ENCODE peak calls at places on chromosome 6, in five cellular contexts. Q, U, Y, F and S are unnamed samples. For H3K27me3, the result is how much of the 10 kb centered on the place peaks cover.

GRCh38 chr6:134550604-134551003 is 232.7 kb upstream of the SGK1 start:
- DNase-seq in U (no peak), Q (no peak), F (peak), Y (no peak), S (peak)

GRCh38 chr6:91476000-91476399 is 889.1 kb upstream of the MAP3K7 start:
- DNase-seq in U (no peak), F (peak), Y (peak), Q (no peak), S (peak)

GRCh38 chr6:138539882-138540281 is 40.6 kb upstream of the NHSL1 start:
- DNase-seq in Y (no peak), Q (no peak), F (no peak), U (no peak), S (no peak)

GRCh38 chr6:26045939-26046368 is 41.3 kb upstream of the HFE start:
- DNase-seq in U (no peak), F (no peak), Y (no peak), Q (no peak), S (no peak)

GRCh38 chr6:144317736-144318135 is 32.6 kb downstream of the UTRN start:
- DNase-seq in Q (no peak), F (no peak), U (no peak), Y (no peak), S (no peak)

GRCh38 chr6:130159876-130160415 is 62.8 kb downstream of the SAMD3 start:
- DNase-seq in F (no peak), Q (no peak), Y (no peak), U (no peak), S (no peak)

GRCh38 chr6:32113386-32114352 is 4.5 kb upstream of the TNXB start:
- DNase-seq in U (no peak), Y (peak), F (peak), Q (no peak), S (no peak)

GRCh38 chr6:79413562-79414002 is 123.6 kb downstream of the LCA5 start:
- DNase-seq in U (no peak), Q (no peak), Y (no peak), F (peak), S (no peak)

GRCh38 chr6:130969807-130970491 is 93.1 kb downstream of the EPB41L2 start:
- DNase-seq in F (no peak), Y (no peak), Q (no peak), U (no peak), S (no peak)

GRCh38 chr6:112019619-112020018 is 34.3 kb upstream of the CCN6 start:
- DNase-seq in U (no peak), Y (no peak), Q (no peak), F (no peak), S (no peak)

GRCh38 chr6:148629197-148629909 is 117.5 kb upstream of the UST start:
- DNase-seq in Y (no peak), F (peak), Q (no peak), U (no peak), S (no peak)

GRCh38 chr6:37483502-37483901 is 16.2 kb downstream of the CCDC167 start:
- DNase-seq in Q (no peak), Y (no peak), F (no peak), U (no peak), S (no peak)

GRCh38 chr6:55543633-55544309 is 35.2 kb downstream of the HMGCLL1 start:
- DNase-seq in U (no peak), Q (no peak), Y (no peak), F (no peak), S (no peak)

GRCh38 chr6:134911532-134911931 is 38.4 kb downstream of the ALDH8A1 start:
- DNase-seq in U (no peak), F (peak), Q (no peak), Y (no peak), S (no peak)

GRCh38 chr6:18260448-18261106 is 3.8 kb downstream of the DEK start:
- DNase-seq in F (no peak), Q (no peak), Y (no peak), U (no peak), S (no peak)

GRCh38 chr6:15389759-15390723 is 144.2 kb downstream of the JARID2 start:
- DNase-seq in Y (no peak), U (peak), F (no peak), Q (no peak), S (peak)

GRCh38 chr6:63316113-63316512 is 3.7 kb downstream of the LGSN start:
- DNase-seq in F (no peak), Y (no peak), Q (no peak), U (no peak), S (no peak)

GRCh38 chr6:124870611-124871201 is 91.5 kb upstream of the RNF217 start:
- DNase-seq in U (peak), Q (no peak), Y (no peak), F (peak), S (peak)

GRCh38 chr6:26331809-26332226 is 33.2 kb upstream of the BTN3A2 start:
- DNase-seq in Q (peak), U (no peak), Y (no peak), F (no peak), S (no peak)

GRCh38 chr6:129577691-129578090 is 132.3 kb downstream of the ARHGAP18 start:
- DNase-seq in U (no peak), Q (no peak), Y (no peak), F (no peak), S (no peak)

GRCh38 chr6:11328613-11329247 is 96.3 kb upstream of the NEDD9 start:
- DNase-seq in F (peak), Y (no peak), Q (no peak), U (no peak), S (no peak)

DNA sequence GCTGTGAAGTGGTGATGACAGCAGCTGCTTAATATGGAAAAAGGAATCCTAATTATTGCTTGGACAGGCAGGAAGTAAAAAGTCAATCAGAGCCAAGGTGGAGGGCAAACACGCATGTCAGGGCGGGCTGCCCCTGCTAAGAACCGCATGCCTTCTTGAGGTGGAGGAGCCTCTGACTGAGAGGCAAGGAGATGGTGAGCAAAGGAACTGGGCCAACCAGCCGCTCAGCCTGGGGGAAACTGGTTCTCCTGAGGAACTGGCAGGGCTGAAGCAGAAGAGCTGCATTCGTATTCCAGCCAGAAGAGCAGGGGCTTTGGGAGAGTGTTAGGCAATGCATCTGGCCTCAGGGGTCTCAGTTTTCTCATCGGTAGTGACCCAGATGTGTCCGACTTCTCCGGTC is 13.1 kb upstream of the MLN start:
- DNase-seq in Y (no peak), Q (no peak), U (no peak), F (no peak), S (no peak)
- H3K27me3 ChIP-seq in Y (under half), Q (under half), U (under half), F (under half), S (under half)

DNA sequence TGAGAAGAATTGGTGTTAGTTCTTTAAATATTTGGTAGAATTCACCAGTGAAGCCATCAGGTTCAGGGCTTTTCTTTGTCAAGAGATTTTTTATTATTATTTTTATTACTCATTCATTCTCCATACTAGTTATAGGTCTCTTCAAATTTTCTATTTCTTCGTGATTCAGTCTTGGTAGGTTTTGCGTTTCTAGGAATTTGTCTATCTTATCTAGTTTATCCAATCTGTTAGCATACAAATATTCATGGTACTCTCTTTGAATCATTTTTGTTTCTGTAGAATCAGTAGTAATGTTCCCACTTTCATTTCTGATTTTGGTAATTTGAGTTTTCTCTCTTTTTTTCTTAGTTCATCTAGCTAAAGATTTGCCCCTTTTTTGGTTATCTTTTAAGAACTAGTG is 52.3 kb upstream of the PRDM1 start:
- DNase-seq in Q (no peak), Y (no peak), U (no peak), F (no peak), S (no peak)
- H3K27me3 ChIP-seq in Q (under half), Y (under half), U (under half), F (under half), S (under half)

DNA sequence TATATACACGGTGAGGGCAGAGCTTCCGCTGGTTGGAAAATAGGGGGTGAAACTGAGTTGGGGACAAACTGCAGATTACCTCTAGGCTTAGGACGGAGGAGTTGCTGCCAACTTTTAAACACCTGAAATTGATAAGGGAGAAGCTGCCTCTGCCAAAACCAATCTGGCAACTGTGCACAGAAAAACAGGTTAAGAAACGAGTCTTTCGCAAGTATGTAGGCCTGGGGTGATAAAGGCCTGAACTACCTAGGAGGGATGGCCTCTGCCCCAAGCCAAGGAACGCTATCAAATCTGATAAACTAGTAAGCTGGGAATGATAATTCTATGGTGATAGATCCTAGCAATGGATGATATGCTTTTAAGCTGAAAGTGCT is 149.9 kb upstream of the QKI start:
- DNase-seq in Q (no peak), Y (no peak), F (no peak), U (no peak), S (no peak)
- H3K27me3 ChIP-seq in Q (under half), Y (under half), F (under half), U (under half), S (under half)

DNA sequence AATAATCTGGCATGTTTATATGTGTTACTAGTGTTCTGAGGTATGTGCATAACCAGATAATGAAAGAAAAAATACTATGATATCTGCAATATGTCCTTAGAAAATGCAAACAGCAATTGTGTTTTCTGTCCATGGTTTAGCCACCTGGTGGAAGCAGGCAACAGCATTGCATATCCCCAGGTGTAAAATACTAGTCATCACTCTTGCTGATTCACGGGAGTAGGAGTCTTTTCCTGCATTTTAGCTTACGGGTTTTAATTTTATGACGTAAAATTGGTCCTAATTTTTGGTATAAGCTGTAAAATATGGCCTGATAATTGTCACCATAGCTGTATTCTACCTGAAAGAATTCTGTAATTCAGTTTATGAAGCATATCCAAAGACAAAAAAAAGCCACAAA is 2.5 kb downstream of the RNF182 start:
- DNase-seq in F (no peak), Y (no peak), Q (no peak), U (no peak), S (no peak)
- H3K27me3 ChIP-seq in F (under half), Y (under half), Q (under half), U (under half), S (under half)

GRCh38 chr6:98827295-98828159 is 6.8 kb upstream of the POU3F2 start:
- DNase-seq in Q (no peak), F (no peak), U (no peak), Y (no peak), S (no peak)
- H3K27me3 ChIP-seq in Q (half or more), F (half or more), U (under half), Y (half or more), S (half or more)